ENCODE peak calls at places on chromosomes 3 and 15, in four cellular contexts. U, Z, D and H are unnamed samples.

GRCh38 chr3:129560931-129561594 is 18.1 kb downstream of the H1-8 start:
- DNase-seq in U (peak; percentile 83), Z (no peak), D (peak; percentile 83), H (peak; percentile 93)

GRCh38 chr3:188345223-188345622 is 191.3 kb downstream of the LPP start:
- DNase-seq in U (no peak), Z (no peak), D (no peak), H (no peak)

GRCh38 chr15:55742927-55743614 is at the start of gene PRTG:
- DNase-seq in U (no peak), Z (peak; percentile 62), D (peak; percentile 84), H (peak; percentile 73)

GRCh38 chr15:73382131-73382530 is 13.4 kb upstream of the HCN4 start:
- DNase-seq in U (no peak), Z (no peak), D (no peak), H (no peak)

GRCh38 chr15:87267798-87268197 is 988.7 kb downstream of the NTRK3 start:
- DNase-seq in U (no peak), Z (no peak), D (no peak), H (no peak)

GRCh38 chr3:126132751-126133511 is 47.5 kb downstream of the ALDH1L1 start:
- DNase-seq in U (peak; percentile 51), Z (no peak), D (no peak), H (peak; percentile 41)

GRCh38 chr15:96355561-96356129 is 25.1 kb downstream of the NR2F2 start:
- DNase-seq in U (peak; percentile 64), Z (no peak), D (no peak), H (no peak)

GRCh38 chr3:191328383-191328962 is 721 bp upstream of the CCDC50 start:
- DNase-seq in U (no peak), Z (no peak), D (peak; percentile 28), H (no peak)

GRCh38 chr3:169161011-169161410 is 502.5 kb downstream of the MECOM start:
- DNase-seq in U (no peak), Z (no peak), D (no peak), H (no peak)

GRCh38 chr3:186824430-186825139 is 17.9 kb upstream of the ADIPOQ start:
- DNase-seq in U (no peak), Z (no peak), D (no peak), H (no peak)

GRCh38 chr3:111850481-111850880 is 8.6 kb upstream of the PHLDB2 start:
- DNase-seq in U (no peak), Z (no peak), D (no peak), H (no peak)

GRCh38 chr3:108603689-108604088 is 14.2 kb downstream of the DZIP3 start:
- DNase-seq in U (no peak), Z (no peak), D (no peak), H (no peak)

GRCh38 chr15:58903232-58903631 is 30.2 kb downstream of the SLTM start:
- DNase-seq in U (no peak), Z (no peak), D (no peak), H (no peak)

GRCh38 chr3:180913582-180914404 is 1.3 kb downstream of the FXR1 start:
- DNase-seq in U (no peak), Z (no peak), D (no peak), H (no peak)

GRCh38 chr3:116145613-116146012 is 299.7 kb downstream of the LSAMP start:
- DNase-seq in U (no peak), Z (no peak), D (no peak), H (no peak)

GRCh38 chr3:179949869-179950268 is 86.9 kb downstream of the PEX5L start:
- DNase-seq in U (no peak), Z (no peak), D (no peak), H (no peak)

GRCh38 chr3:115292131-115292530 is 145.0 kb upstream of the ZBTB20 start:
- DNase-seq in U (no peak), Z (no peak), D (no peak), H (no peak)

GRCh38 chr3:74351213-74351612 is 263.2 kb downstream of the CNTN3 start:
- DNase-seq in U (no peak), Z (no peak), D (no peak), H (no peak)

GRCh38 chr3:134446800-134447199 is 39.0 kb downstream of the ANAPC13 start:
- DNase-seq in U (no peak), Z (no peak), D (no peak), H (no peak)

GRCh38 chr3:44208086-44208485 is 33.6 kb upstream of the TOPAZ1 start:
- DNase-seq in U (no peak), Z (no peak), D (no peak), H (no peak)

GRCh38 chr3:46946416-46946815 is 30.1 kb downstream of the CCDC12 start:
- DNase-seq in U (no peak), Z (no peak), D (peak; percentile 57), H (no peak)

GRCh38 chr3:33339758-33340157 is 62.5 kb downstream of the FBXL2 start:
- DNase-seq in U (no peak), Z (no peak), D (no peak), H (no peak)

GRCh38 chr15:31079519-31079918 is 22.0 kb downstream of the TRPM1 start:
- DNase-seq in U (no peak), Z (no peak), D (no peak), H (no peak)

GRCh38 chr3:183210862-183211341 is 42.2 kb upstream of the B3GNT5 start:
- DNase-seq in U (peak; percentile 82), Z (no peak), D (no peak), H (no peak)

GRCh38 chr15:74924525-74924924 is 13.3 kb downstream of the COX5A start:
- DNase-seq in U (no peak), Z (no peak), D (no peak), H (no peak)

GRCh38 chr3:190863119-190863465 is 598 bp upstream of the GMNC start:
- DNase-seq in U (no peak), Z (no peak), D (no peak), H (no peak)

GRCh38 chr15:77865701-77866100 is 211.8 kb downstream of the TBC1D2B start:
- DNase-seq in U (peak; percentile 71), Z (no peak), D (no peak), H (peak; percentile 69)

GRCh38 chr3:44988073-44988472 is 12.0 kb downstream of the EXOSC7 start:
- DNase-seq in U (no peak), Z (no peak), D (no peak), H (no peak)

GRCh38 chr15:69876556-69876955 is 221.2 kb downstream of the TLE3 start:
- DNase-seq in U (no peak), Z (no peak), D (no peak), H (no peak)

GRCh38 chr3:182412066-182412465 is 381.2 kb upstream of the ATP11B start:
- DNase-seq in U (no peak), Z (no peak), D (no peak), H (no peak)

GRCh38 chr15:78322724-78323395 is 17.3 kb upstream of the CRABP1 start:
- DNase-seq in U (no peak), Z (no peak), D (no peak), H (no peak)

GRCh38 chr15:101024111-101024695 is 105.0 kb downstream of the LRRK1 start:
- DNase-seq in U (peak; percentile 59), Z (no peak), D (peak; percentile 42), H (peak; percentile 73)

GRCh38 chr15:72105111-72105510 is 12.8 kb downstream of the MYO9A start:
- DNase-seq in U (no peak), Z (no peak), D (no peak), H (no peak)

GRCh38 chr3:99471353-99472323 is 166.8 kb upstream of the COL8A1 start:
- DNase-seq in U (no peak), Z (no peak), D (no peak), H (no peak)

GRCh38 chr3:159340877-159341500 is 539.1 kb downstream of the MFSD1 start:
- DNase-seq in U (no peak), Z (no peak), D (no peak), H (no peak)

GRCh38 chr15:62059818-62060115 is 480 bp downstream of the VPS13C start:
- DNase-seq in U (peak; percentile 80), Z (no peak), D (peak; percentile 69), H (no peak)

GRCh38 chr3:13525827-13526625 is 22.9 kb upstream of the FBLN2 start:
- DNase-seq in U (no peak), Z (no peak), D (no peak), H (no peak)

GRCh38 chr15:40928975-40929729 is at the start of gene DLL4:
- DNase-seq in U (peak; percentile 84), Z (peak; percentile 34), D (peak; percentile 86), H (no peak)

GRCh38 chr3:71109241-71109976 is 474.1 kb downstream of the FOXP1 start:
- DNase-seq in U (no peak), Z (no peak), D (no peak), H (no peak)